ENCODE peak calls at places on chromosome 1, in five cellular contexts. W, Q, G, Z and S are unnamed samples.

GRCh38 chr1:29852248-29852647 is 615.9 kb downstream of the PTPRU start:
- DNase-seq in W (no peak), Q (no peak), G (no peak), Z (no peak), S (no peak)

GRCh38 chr1:201468501-201468843 is 516 bp downstream of the PHLDA3 start:
- DNase-seq in W (no peak), Q (no peak), G (peak), Z (peak), S (no peak)

GRCh38 chr1:216153130-216153529 is 270.1 kb downstream of the USH2A start:
- DNase-seq in W (no peak), Q (no peak), G (no peak), Z (no peak), S (no peak)

GRCh38 chr1:100343897-100344296 is 8.4 kb upstream of the CDC14A start:
- DNase-seq in W (no peak), Q (no peak), G (no peak), Z (no peak), S (no peak)

GRCh38 chr1:78301141-78301540 is 189.6 kb upstream of the PTGFR start:
- DNase-seq in W (no peak), Q (no peak), G (no peak), Z (no peak), S (no peak)

GRCh38 chr1:246077476-246077875 is 429.6 kb downstream of the SMYD3 start:
- DNase-seq in W (no peak), Q (no peak), G (no peak), Z (no peak), S (no peak)

GRCh38 chr1:22139066-22139594 is 3.8 kb downstream of the WNT4 start:
- DNase-seq in W (no peak), Q (no peak), G (no peak), Z (no peak), S (no peak)

GRCh38 chr1:107782192-107782845 is 182.7 kb downstream of the VAV3 start:
- DNase-seq in W (no peak), Q (peak), G (no peak), Z (no peak), S (peak)

GRCh38 chr1:43048601-43049011 is 89.9 kb upstream of the SLC2A1 start:
- DNase-seq in W (no peak), Q (no peak), G (no peak), Z (no peak), S (no peak)

GRCh38 chr1:54869173-54869851 is 17.7 kb downstream of the DHCR24 start:
- DNase-seq in W (no peak), Q (no peak), G (no peak), Z (no peak), S (no peak)

GRCh38 chr1:54874079-54874830 is 12.7 kb downstream of the DHCR24 start:
- DNase-seq in W (no peak), Q (peak), G (no peak), Z (no peak), S (no peak)

GRCh38 chr1:54871275-54872040 is 15.5 kb downstream of the DHCR24 start:
- DNase-seq in W (no peak), Q (no peak), G (no peak), Z (no peak), S (no peak)

GRCh38 chr1:54870869-54871268 is 16.1 kb downstream of the DHCR24 start:
- DNase-seq in W (no peak), Q (no peak), G (no peak), Z (no peak), S (no peak)

DNA sequence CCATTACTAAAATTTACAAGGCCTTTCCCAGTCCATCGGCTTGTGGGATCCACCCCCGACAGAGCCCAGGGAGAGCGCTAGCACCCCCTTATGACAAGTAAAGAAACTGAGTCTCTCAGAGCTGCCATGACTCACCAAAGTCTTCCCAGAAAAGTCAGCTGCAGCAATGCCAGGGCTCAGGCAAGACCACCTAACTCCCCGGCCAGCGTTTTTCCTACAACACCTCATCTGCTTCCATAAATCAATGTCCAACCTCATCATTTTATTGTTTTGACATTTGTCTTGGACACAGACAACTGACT is 15.0 kb downstream of the DHCR24 start:
- DNase-seq in W (no peak), Q (no peak), G (no peak), Z (no peak), S (no peak)
- TF ChIP-seq CTCF in W (no peak), Q (peak), G (no peak), Z (no peak), S (peak)

GRCh38 chr1:16018308-16018707 is 465 bp upstream of the HSPB7 start:
- DNase-seq in W (no peak), Q (no peak), G (no peak), Z (no peak), S (no peak)

GRCh38 chr1:16015491-16015890 is 2.4 kb downstream of the HSPB7 start:
- DNase-seq in W (no peak), Q (no peak), G (no peak), Z (no peak), S (no peak)

GRCh38 chr1:16017461-16018303 is at the start of gene HSPB7:
- DNase-seq in W (no peak), Q (peak), G (peak), Z (peak), S (no peak)

GRCh38 chr1:16015960-16016901 is 1.6 kb downstream of the HSPB7 start:
- DNase-seq in W (no peak), Q (no peak), G (no peak), Z (no peak), S (no peak)

GRCh38 chr1:16017076-16017460 is 775 bp downstream of the HSPB7 start:
- DNase-seq in W (no peak), Q (no peak), G (no peak), Z (no peak), S (no peak)
- H3K4me3 ChIP-seq in W (no peak), Q (no peak), G (peak), Z (no peak), S (no peak)

DNA sequence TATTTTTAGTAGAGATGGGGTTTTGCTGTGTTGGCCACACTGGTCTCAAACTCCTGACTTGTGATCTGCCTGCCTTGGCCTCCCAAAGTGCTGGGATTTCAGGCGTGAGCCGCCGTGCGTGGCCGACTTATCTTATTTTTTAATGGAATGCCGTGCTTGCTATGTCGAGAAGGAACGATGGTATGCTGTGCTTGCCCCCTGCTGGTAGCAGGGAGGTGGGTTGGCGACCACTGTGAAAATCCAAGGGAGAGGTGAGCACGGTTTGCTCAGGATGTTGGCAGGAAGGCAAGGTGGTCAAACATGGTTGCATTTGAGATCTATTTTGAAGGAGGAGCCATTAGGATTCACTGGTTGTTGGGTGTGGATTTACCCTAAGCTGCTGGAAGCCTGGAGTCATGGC is 45.8 kb upstream of the RCC2 start:
- DNase-seq in W (no peak), Q (peak), G (no peak), Z (no peak), S (no peak)
- TF ChIP-seq CTCF in W (no peak), Q (peak), G (peak), Z (no peak), S (peak)

DNA sequence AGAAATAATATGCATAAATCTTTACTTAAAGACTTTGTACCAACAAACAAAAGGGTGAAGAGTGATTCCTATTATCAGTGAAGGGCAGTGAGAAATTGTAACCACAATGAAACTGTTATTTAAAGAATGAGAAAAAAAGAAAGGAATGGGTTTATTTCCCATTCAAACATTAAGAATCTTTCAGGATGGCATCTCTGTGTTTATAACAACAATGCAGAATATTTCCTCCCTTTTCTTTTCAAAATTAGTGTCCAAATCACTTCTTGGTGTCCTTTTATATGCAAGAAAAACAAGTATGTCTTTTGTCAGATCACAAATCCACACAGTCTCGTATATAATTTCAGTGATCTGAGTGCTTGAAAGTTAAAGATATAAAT is 61.2 kb downstream of the PTPRC start:
- DNase-seq in W (no peak), Q (no peak), G (no peak), Z (no peak), S (no peak)
- H3K4me3 ChIP-seq in W (no peak), Q (no peak), G (no peak), Z (no peak), S (no peak)

DNA sequence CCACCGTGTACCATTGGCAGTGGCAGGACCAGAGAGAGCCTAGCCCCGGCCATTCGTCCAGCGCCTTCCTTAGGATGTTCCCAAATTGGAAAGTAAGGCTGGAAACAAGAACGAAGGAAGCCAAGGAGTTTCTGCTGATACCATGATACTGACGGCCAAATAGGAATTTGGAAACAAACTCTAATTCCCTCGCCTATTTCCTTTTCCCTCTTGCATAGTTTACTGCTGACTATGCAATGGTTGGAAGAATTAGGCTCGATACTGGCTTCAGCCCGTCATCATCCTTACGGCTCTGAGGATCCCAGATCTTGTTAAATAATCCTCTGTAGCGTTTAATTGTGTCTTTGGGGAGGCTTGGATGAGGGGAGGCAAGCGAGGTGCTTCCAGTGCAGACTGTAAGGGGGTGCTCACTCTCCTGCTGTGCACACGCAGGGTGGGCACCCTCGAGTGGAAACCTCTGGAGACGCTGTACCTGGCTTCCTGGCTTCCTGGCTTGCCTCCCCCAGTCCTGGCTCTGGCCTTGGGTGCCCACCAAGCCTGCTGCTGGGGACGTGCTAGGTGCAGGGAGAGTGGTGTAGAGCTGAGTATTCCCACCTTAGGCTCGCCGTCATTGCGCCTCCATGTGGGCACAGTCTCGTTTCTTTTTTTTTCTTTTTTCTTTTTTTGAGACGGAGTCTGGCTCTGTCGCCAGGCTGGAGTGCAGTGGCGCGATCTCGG is 27.4 kb upstream of the CAMTA1 start:
- DNase-seq in W (no peak), Q (no peak), G (no peak), Z (no peak), S (no peak)
- TF ChIP-seq CTCF in W (no peak), Q (no peak), G (no peak), Z (no peak), S (no peak)

GRCh38 chr1:94926915-94927404 is at the start of gene CNN3:
- DNase-seq in W (peak), Q (peak), G (peak), Z (peak), S (peak)

GRCh38 chr1:94929351-94929814 is 2.5 kb upstream of the CNN3 start:
- DNase-seq in W (no peak), Q (no peak), G (no peak), Z (no peak), S (no peak)

GRCh38 chr1:94926365-94926914 is 470 bp downstream of the CNN3 start:
- DNase-seq in W (peak), Q (no peak), G (peak), Z (peak), S (no peak)

GRCh38 chr1:94928293-94928939 is 1.5 kb upstream of the CNN3 start:
- DNase-seq in W (no peak), Q (no peak), G (no peak), Z (no peak), S (no peak)

GRCh38 chr1:94927405-94928175 is 680 bp upstream of the CNN3 start:
- DNase-seq in W (peak), Q (peak), G (peak), Z (peak), S (no peak)
- H3K4me3 ChIP-seq in W (peak), Q (peak), G (peak), Z (peak), S (peak)

DNA sequence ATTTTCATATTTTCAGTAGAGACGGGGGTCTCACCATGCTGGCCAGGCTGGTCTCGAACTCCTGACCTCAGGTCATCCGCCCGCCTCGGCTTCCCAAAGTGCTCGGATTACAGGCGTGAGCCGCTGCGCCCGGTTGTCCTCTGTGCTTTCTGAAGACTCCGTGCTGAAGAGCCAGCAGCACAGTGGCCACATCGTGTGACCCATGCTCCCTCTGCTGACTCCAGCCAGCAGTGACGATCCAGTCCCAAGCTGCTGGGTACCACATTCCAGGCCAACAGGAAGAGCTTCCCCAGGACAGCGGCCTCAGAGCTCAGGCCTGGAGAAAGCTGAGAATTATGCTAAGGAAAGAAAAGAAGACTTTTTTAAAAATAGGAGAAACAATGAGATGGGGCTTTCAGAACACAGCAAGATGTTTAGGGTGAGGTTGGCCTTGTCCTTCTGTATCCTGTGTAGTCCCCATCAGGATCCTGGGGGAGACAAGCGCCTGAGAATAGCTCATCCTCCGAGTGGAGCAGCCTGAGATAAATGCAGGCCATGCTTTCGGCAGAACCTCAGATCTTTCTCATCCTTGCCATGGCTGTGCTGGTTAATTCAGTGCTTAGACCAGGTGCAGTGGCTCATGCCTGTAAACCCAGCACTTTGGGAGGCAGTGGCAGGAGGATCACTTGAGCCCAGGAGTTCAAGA is 207.1 kb downstream of the SLC35F3 start:
- DNase-seq in W (no peak), Q (peak), G (peak), Z (no peak), S (no peak)
- TF ChIP-seq CTCF in W (no peak), Q (peak), G (no peak), Z (no peak), S (peak)

DNA sequence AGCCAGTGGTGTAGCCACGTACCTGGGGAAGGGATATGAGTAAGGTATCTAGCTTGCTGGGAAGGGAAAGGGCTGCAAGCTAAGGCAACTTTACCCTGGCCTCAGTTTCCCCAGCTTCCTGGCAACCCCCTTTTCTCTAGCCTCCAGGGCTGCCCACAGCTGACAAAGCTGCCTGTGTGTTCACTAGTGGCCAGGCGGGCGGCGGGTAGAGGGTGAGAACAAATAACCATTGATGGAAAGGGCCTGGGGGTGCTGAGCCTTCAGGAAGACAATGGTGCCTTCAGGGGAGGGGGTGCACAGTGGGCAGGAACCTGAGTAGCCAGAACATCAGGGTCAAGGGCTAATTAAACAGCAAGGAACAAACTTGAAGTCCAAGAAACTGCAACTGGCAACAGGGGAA is 6.1 kb downstream of the CERS2 start:
- DNase-seq in W (no peak), Q (no peak), G (no peak), Z (no peak), S (no peak)
- H3K4me3 ChIP-seq in W (no peak), Q (no peak), G (no peak), Z (no peak), S (no peak)